ENCODE peak calls at places on chromosomes 12 and 14, in seven cellular contexts. L, Y, W, H, D, F and U are unnamed samples.

GRCh38 chr12:452667-453210 is 7.0 kb upstream of the B4GALNT3 start:
- DNase-seq in W (no peak), D (peak; percentile 62), F (peak; percentile 69), Y (peak; percentile 69), L (no peak), H (peak; percentile 41), U (no peak)

GRCh38 chr12:121779422-121779895 is 14.0 kb downstream of the RHOF start:
- DNase-seq in L (no peak), H (no peak), Y (no peak), D (no peak), F (no peak), W (no peak), U (no peak)

GRCh38 chr12:76696186-76696585 is 67.7 kb upstream of the ZDHHC17 start:
- DNase-seq in Y (no peak), L (no peak), W (no peak), D (no peak), F (no peak), H (no peak), U (no peak)

GRCh38 chr14:20143911-20144310 is 5.3 kb downstream of the OR4N5 start:
- DNase-seq in H (no peak), L (no peak), Y (no peak), F (no peak), D (no peak), W (no peak), U (no peak)

GRCh38 chr12:105273601-105274000 is 37.6 kb upstream of the APPL2 start:
- DNase-seq in Y (no peak), F (no peak), W (no peak), D (no peak), H (no peak), L (no peak), U (no peak)

GRCh38 chr14:24179294-24179960 is 7.5 kb downstream of the REC8 start:
- DNase-seq in F (peak; percentile 41), H (no peak), D (no peak), W (no peak), L (no peak), Y (no peak), U (no peak)

GRCh38 chr14:65346895-65347294 is 65.6 kb upstream of the FUT8 start:
- DNase-seq in L (no peak), F (no peak), Y (no peak), D (no peak), H (no peak), W (peak; percentile 22), U (no peak)

GRCh38 chr14:69536976-69537375 is 37.7 kb downstream of the CCDC177 start:
- DNase-seq in W (no peak), F (no peak), D (no peak), H (no peak), L (no peak), Y (no peak), U (no peak)

GRCh38 chr12:69570545-69571399 is 14.5 kb upstream of the CCT2 start:
- DNase-seq in H (peak; percentile 49), W (peak; percentile 64), F (no peak), D (no peak), L (no peak), Y (no peak), U (peak; percentile 63)

GRCh38 chr14:54567224-54567633 is 301 bp downstream of the SAMD4A start:
- DNase-seq in H (peak; percentile 26), F (no peak), Y (no peak), W (no peak), D (no peak), L (no peak), U (no peak)

GRCh38 chr12:99847936-99848335 is 136.8 kb downstream of the ANKS1B start:
- DNase-seq in H (no peak), Y (no peak), L (no peak), F (no peak), D (no peak), W (no peak), U (no peak)

GRCh38 chr14:95207475-95208253 is 50.3 kb upstream of the DICER1 start:
- DNase-seq in W (no peak), Y (no peak), H (no peak), L (no peak), D (no peak), F (no peak), U (no peak)

GRCh38 chr12:6224550-6224949 is 24.4 kb downstream of the CD9 start:
- DNase-seq in H (no peak), W (no peak), L (no peak), Y (no peak), D (no peak), F (peak; percentile 76), U (no peak)

GRCh38 chr12:69639400-69640016 is 28.8 kb upstream of the LRRC10 start:
- DNase-seq in D (peak; percentile 65), W (peak; percentile 67), H (peak; percentile 67), Y (peak; percentile 78), L (no peak), F (peak; percentile 77), U (peak; percentile 29)

GRCh38 chr12:120649442-120650248 is 9.2 kb downstream of the CABP1 start:
- DNase-seq in W (no peak), D (no peak), L (no peak), F (no peak), H (no peak), Y (no peak), U (no peak)

GRCh38 chr14:62914025-62914424 is 131.2 kb downstream of the KCNH5 start:
- DNase-seq in D (no peak), W (no peak), F (no peak), H (no peak), Y (no peak), L (no peak), U (no peak)

GRCh38 chr14:54488646-54489317 is at the start of gene GMFB:
- DNase-seq in Y (peak; percentile 96), L (peak; percentile 97), W (peak; percentile 82), D (peak; percentile 92), H (peak; percentile 93), F (peak; percentile 97), U (peak; percentile 88)

GRCh38 chr12:28899951-28900350 is 249.1 kb upstream of the FAR2 start:
- DNase-seq in D (no peak), F (no peak), Y (no peak), L (no peak), W (peak; percentile 84), H (no peak), U (no peak)

GRCh38 chr14:89849931-89850330 is 104.6 kb downstream of the EFCAB11 start:
- DNase-seq in Y (no peak), D (no peak), W (peak; percentile 47), H (no peak), L (no peak), F (no peak), U (no peak)

GRCh38 chr12:108371801-108372344 is 32.8 kb upstream of the CMKLR1 start:
- DNase-seq in D (no peak), W (peak; percentile 42), L (no peak), F (no peak), Y (no peak), H (no peak), U (no peak)

GRCh38 chr12:48869191-48869590 is 3.5 kb upstream of the RND1 start:
- DNase-seq in Y (no peak), F (no peak), D (no peak), L (no peak), W (no peak), H (no peak), U (no peak)

GRCh38 chr14:80602931-80603330 is 338.6 kb downstream of the CEP128 start:
- DNase-seq in Y (no peak), H (no peak), W (no peak), L (no peak), D (no peak), F (no peak), U (no peak)

GRCh38 chr14:65815127-65815526 is 402.6 kb downstream of the FUT8 start:
- DNase-seq in H (no peak), Y (no peak), L (no peak), W (no peak), D (no peak), F (no peak), U (no peak)

GRCh38 chr14:61218765-61219164 is 62.4 kb downstream of the TMEM30B start:
- DNase-seq in W (no peak), Y (no peak), H (no peak), L (no peak), D (no peak), F (peak; percentile 76), U (no peak)

GRCh38 chr12:5497329-5498058 is 65.6 kb downstream of the NTF3 start:
- DNase-seq in L (no peak), F (no peak), H (no peak), W (no peak), Y (no peak), D (no peak), U (no peak)

GRCh38 chr14:104882991-104883660 is 18.1 kb downstream of the CEP170B start:
- DNase-seq in W (no peak), H (no peak), F (peak; percentile 48), Y (no peak), D (no peak), L (no peak), U (no peak)

GRCh38 chr14:80638620-80639215 is 302.8 kb downstream of the CEP128 start:
- DNase-seq in L (no peak), D (no peak), W (peak; percentile 71), F (no peak), Y (no peak), H (no peak), U (no peak)

GRCh38 chr12:130583317-130583716 is 132.8 kb downstream of the RIMBP2 start:
- DNase-seq in D (no peak), H (no peak), Y (no peak), W (no peak), L (no peak), F (no peak), U (no peak)
- H3K27me3 ChIP-seq in D (no peaks in the 10 kb centered on the region), H (no peaks in the 10 kb centered on the region), Y (no peaks in the 10 kb centered on the region), W (no peaks in the 10 kb centered on the region), L (no peaks in the 10 kb centered on the region), F (no peaks in the 10 kb centered on the region), U (no peaks in the 10 kb centered on the region)

GRCh38 chr12:109930028-109930800 is 30.1 kb downstream of the TCHP start:
- DNase-seq in D (no peak), H (no peak), Y (no peak), F (no peak), L (no peak), W (no peak), U (no peak)
- H3K27me3 ChIP-seq in D (no peaks in the 10 kb centered on the region), H (no peaks in the 10 kb centered on the region), Y (no peaks in the 10 kb centered on the region), F (no peaks in the 10 kb centered on the region), L (no peaks in the 10 kb centered on the region), W (no peaks in the 10 kb centered on the region), U (no peaks in the 10 kb centered on the region)

GRCh38 chr12:130508847-130509246 is 171.2 kb downstream of the PIWIL1 start:
- DNase-seq in H (no peak), F (no peak), D (no peak), W (no peak), L (no peak), Y (no peak), U (no peak)
- H3K27me3 ChIP-seq in H (peaks cover 20% of the 10 kb centered on the region), F (peaks cover 17% of the 10 kb centered on the region), D (no peaks in the 10 kb centered on the region), W (no peaks in the 10 kb centered on the region), L (no peaks in the 10 kb centered on the region), Y (no peaks in the 10 kb centered on the region), U (no peaks in the 10 kb centered on the region)

GRCh38 chr14:52350445-52350844 is 36.3 kb downstream of the PTGER2 start:
- DNase-seq in F (no peak), D (no peak), Y (no peak), L (no peak), W (no peak), H (no peak), U (no peak)
- H3K27me3 ChIP-seq in F (no peaks in the 10 kb centered on the region), D (no peaks in the 10 kb centered on the region), Y (no peaks in the 10 kb centered on the region), L (no peaks in the 10 kb centered on the region), W (no peaks in the 10 kb centered on the region), H (no peaks in the 10 kb centered on the region), U (peaks cover under 1% of the 10 kb centered on the region)